ENCODE peak calls at places on chromosome 4, in eight cellular contexts. One of them, this sample, is unnamed.
A peak's percentile ranks its signal among the peaks of the same experiment; 100 is the strongest.

GRCh38 chr4:54657556-54658313 is at the start of gene KIT:
- DNase-seq in nephron progenitor cell: peak; percentile 92
- DNase-seq in uterus: peak; percentile 41
- DNase-seq in fibroblast of pulmonary artery: peak; percentile 15
- DNase-seq in lung microvascular endothelial cell: peak; percentile 20
- DNase-seq in RWPE1: peak; percentile 16
- DNase-seq in HFF-Myc: no peak
- DNase-seq in dorsolateral prefrontal cortex: no peak
- DNase-seq in this sample: peak; percentile 56

GRCh38 chr4:82666970-82667665 is 105.3 kb upstream of the TMEM150C start:
- DNase-seq in fibroblast of pulmonary artery: no peak
- DNase-seq in uterus: no peak
- DNase-seq in RWPE1: no peak
- DNase-seq in nephron progenitor cell: no peak
- DNase-seq in dorsolateral prefrontal cortex: no peak
- DNase-seq in lung microvascular endothelial cell: no peak
- DNase-seq in HFF-Myc: no peak
- DNase-seq in this sample: no peak

GRCh38 chr4:82776925-82777542 is 21.6 kb downstream of the SCD5 start:
- DNase-seq in lung microvascular endothelial cell: no peak
- DNase-seq in HFF-Myc: no peak
- DNase-seq in fibroblast of pulmonary artery: no peak
- DNase-seq in dorsolateral prefrontal cortex: no peak
- DNase-seq in RWPE1: no peak
- DNase-seq in uterus: no peak
- DNase-seq in nephron progenitor cell: no peak
- DNase-seq in this sample: no peak

GRCh38 chr4:90328558-90328957 is 201.4 kb downstream of the CCSER1 start:
- DNase-seq in fibroblast of pulmonary artery: peak; percentile 42
- DNase-seq in nephron progenitor cell: no peak
- DNase-seq in lung microvascular endothelial cell: peak; percentile 3
- DNase-seq in HFF-Myc: no peak
- DNase-seq in dorsolateral prefrontal cortex: no peak
- DNase-seq in RWPE1: no peak
- DNase-seq in uterus: no peak
- DNase-seq in this sample: peak; percentile 18

GRCh38 chr4:39305902-39306677 is 60.1 kb downstream of the RFC1 start:
- DNase-seq in nephron progenitor cell: no peak
- DNase-seq in HFF-Myc: no peak
- DNase-seq in uterus: no peak
- DNase-seq in dorsolateral prefrontal cortex: no peak
- DNase-seq in fibroblast of pulmonary artery: no peak
- DNase-seq in lung microvascular endothelial cell: no peak
- DNase-seq in RWPE1: no peak
- DNase-seq in this sample: no peak

GRCh38 chr4:32192991-32193390 is 1472.8 kb downstream of the PCDH7 start:
- DNase-seq in RWPE1: no peak
- DNase-seq in uterus: no peak
- DNase-seq in nephron progenitor cell: no peak
- DNase-seq in dorsolateral prefrontal cortex: no peak
- DNase-seq in fibroblast of pulmonary artery: no peak
- DNase-seq in lung microvascular endothelial cell: no peak
- DNase-seq in HFF-Myc: no peak
- DNase-seq in this sample: no peak

GRCh38 chr4:126697748-126698147 is 935.0 kb upstream of the INTU start:
- DNase-seq in fibroblast of pulmonary artery: peak; percentile 62
- DNase-seq in nephron progenitor cell: no peak
- DNase-seq in uterus: no peak
- DNase-seq in HFF-Myc: peak; percentile 26
- DNase-seq in RWPE1: peak; percentile 8
- DNase-seq in dorsolateral prefrontal cortex: no peak
- DNase-seq in lung microvascular endothelial cell: peak; percentile 0
- DNase-seq in this sample: peak; percentile 72

GRCh38 chr4:8762951-8763735 is 108.5 kb downstream of the HMX1 start:
- DNase-seq in uterus: no peak
- DNase-seq in RWPE1: no peak
- DNase-seq in fibroblast of pulmonary artery: no peak
- DNase-seq in dorsolateral prefrontal cortex: peak; percentile 23
- DNase-seq in nephron progenitor cell: no peak
- DNase-seq in lung microvascular endothelial cell: no peak
- DNase-seq in HFF-Myc: no peak
- DNase-seq in this sample: no peak

GRCh38 chr4:90960840-90961239 is 833.6 kb downstream of the CCSER1 start:
- DNase-seq in dorsolateral prefrontal cortex: no peak
- DNase-seq in uterus: no peak
- DNase-seq in nephron progenitor cell: no peak
- DNase-seq in fibroblast of pulmonary artery: no peak
- DNase-seq in lung microvascular endothelial cell: no peak
- DNase-seq in HFF-Myc: no peak
- DNase-seq in RWPE1: no peak
- DNase-seq in this sample: no peak

GRCh38 chr4:7792616-7793015 is 147.0 kb downstream of the AFAP1 start:
- DNase-seq in HFF-Myc: no peak
- DNase-seq in fibroblast of pulmonary artery: peak; percentile 40
- DNase-seq in dorsolateral prefrontal cortex: no peak
- DNase-seq in nephron progenitor cell: no peak
- DNase-seq in uterus: no peak
- DNase-seq in lung microvascular endothelial cell: peak; percentile 56
- DNase-seq in RWPE1: no peak
- DNase-seq in this sample: peak; percentile 69

GRCh38 chr4:2786152-2786671 is 6.7 kb upstream of the SH3BP2 start:
- DNase-seq in fibroblast of pulmonary artery: no peak
- DNase-seq in RWPE1: no peak
- DNase-seq in lung microvascular endothelial cell: no peak
- DNase-seq in uterus: no peak
- DNase-seq in HFF-Myc: no peak
- DNase-seq in nephron progenitor cell: no peak
- DNase-seq in dorsolateral prefrontal cortex: no peak
- DNase-seq in this sample: no peak

GRCh38 chr4:4457803-4458550 is 71.1 kb downstream of the NSG1 start:
- DNase-seq in fibroblast of pulmonary artery: peak; percentile 34
- DNase-seq in lung microvascular endothelial cell: no peak
- DNase-seq in RWPE1: no peak
- DNase-seq in nephron progenitor cell: no peak
- DNase-seq in dorsolateral prefrontal cortex: no peak
- DNase-seq in uterus: no peak
- DNase-seq in HFF-Myc: no peak
- DNase-seq in this sample: peak; percentile 7

GRCh38 chr4:36310793-36311192 is 29.4 kb downstream of the DTHD1 start:
- DNase-seq in fibroblast of pulmonary artery: no peak
- DNase-seq in dorsolateral prefrontal cortex: no peak
- DNase-seq in lung microvascular endothelial cell: no peak
- DNase-seq in nephron progenitor cell: no peak
- DNase-seq in HFF-Myc: no peak
- DNase-seq in uterus: no peak
- DNase-seq in RWPE1: no peak
- DNase-seq in this sample: no peak

GRCh38 chr4:182916483-182917181 is 554 bp downstream of the DCTD start:
- DNase-seq in lung microvascular endothelial cell: peak; percentile 66
- DNase-seq in fibroblast of pulmonary artery: peak; percentile 77
- DNase-seq in RWPE1: peak; percentile 61
- DNase-seq in HFF-Myc: peak; percentile 36
- DNase-seq in nephron progenitor cell: no peak
- DNase-seq in uterus: peak; percentile 63
- DNase-seq in dorsolateral prefrontal cortex: peak; percentile 59
- DNase-seq in this sample: peak; percentile 53

GRCh38 chr4:26496207-26496783 is 6.0 kb upstream of the CCKAR start:
- DNase-seq in uterus: no peak
- DNase-seq in nephron progenitor cell: no peak
- DNase-seq in RWPE1: no peak
- DNase-seq in HFF-Myc: no peak
- DNase-seq in dorsolateral prefrontal cortex: no peak
- DNase-seq in fibroblast of pulmonary artery: no peak
- DNase-seq in lung microvascular endothelial cell: no peak
- DNase-seq in this sample: no peak

GRCh38 chr4:41678086-41678485 is 70.4 kb downstream of the PHOX2B start:
- DNase-seq in lung microvascular endothelial cell: no peak
- DNase-seq in uterus: no peak
- DNase-seq in fibroblast of pulmonary artery: no peak
- DNase-seq in HFF-Myc: no peak
- DNase-seq in RWPE1: no peak
- DNase-seq in dorsolateral prefrontal cortex: no peak
- DNase-seq in nephron progenitor cell: no peak
- DNase-seq in this sample: no peak

GRCh38 chr4:182215171-182215570 is 28.0 kb upstream of the TENM3 start:
- DNase-seq in nephron progenitor cell: no peak
- DNase-seq in fibroblast of pulmonary artery: no peak
- DNase-seq in RWPE1: no peak
- DNase-seq in lung microvascular endothelial cell: no peak
- DNase-seq in uterus: no peak
- DNase-seq in dorsolateral prefrontal cortex: no peak
- DNase-seq in HFF-Myc: no peak
- DNase-seq in this sample: no peak

GRCh38 chr4:3215733-3216132 is 33.2 kb upstream of the MSANTD1 start:
- DNase-seq in HFF-Myc: no peak
- DNase-seq in fibroblast of pulmonary artery: no peak
- DNase-seq in nephron progenitor cell: no peak
- DNase-seq in dorsolateral prefrontal cortex: no peak
- DNase-seq in lung microvascular endothelial cell: no peak
- DNase-seq in uterus: no peak
- DNase-seq in RWPE1: no peak
- DNase-seq in this sample: no peak

GRCh38 chr4:185994750-185995149 is 74.2 kb upstream of the TLR3 start:
- DNase-seq in RWPE1: no peak
- DNase-seq in HFF-Myc: no peak
- DNase-seq in fibroblast of pulmonary artery: no peak
- DNase-seq in lung microvascular endothelial cell: no peak
- DNase-seq in uterus: no peak
- DNase-seq in dorsolateral prefrontal cortex: no peak
- DNase-seq in nephron progenitor cell: no peak
- DNase-seq in this sample: no peak

This sample was measured in endothelial cell of umbilical vein.